ENCODE peak calls at places on chromosomes 7 and 10, in eight cellular contexts. D is SK-N-SH, U is stomach, A is ovary, T is tibial nerve, C is A549, P is transverse colon, K is suprapubic skin. B is an unnamed sample.

GRCh38 chr7:87702326-87702725 is 74.1 kb downstream of the RUNDC3B start:
- DNase-seq in D (no peak), U (no peak), A (no peak), T (no peak), C (no peak), P (no peak), K (no peak), B (no peak)

GRCh38 chr10:75210193-75211006 is at the start of gene VDAC2:
- DNase-seq in D (peak; percentile 99), U (peak; percentile 92), A (peak; percentile 96), T (peak; percentile 79), C (peak; percentile 77), P (peak; percentile 93), K (peak; percentile 94), B (peak; percentile 95)

GRCh38 chr10:32139223-32140073 is 83.2 kb upstream of the KIF5B start:
- DNase-seq in D (peak; percentile 20), U (peak; percentile 68), A (peak; percentile 58), T (peak; percentile 30), C (peak; percentile 93), P (peak; percentile 86), K (peak; percentile 88), B (peak; percentile 89)

GRCh38 chr10:71211053-71211452 is 1.3 kb upstream of the UNC5B start:
- DNase-seq in D (no peak), U (peak; percentile 18), A (no peak), T (no peak), C (no peak), P (no peak), K (peak; percentile 54), B (no peak)

GRCh38 chr7:55108401-55108800 is 89.6 kb downstream of the EGFR start:
- DNase-seq in D (no peak), U (no peak), A (no peak), T (no peak), C (no peak), P (no peak), K (no peak), B (no peak)

GRCh38 chr10:2146079-2146478 is 408.8 kb upstream of the ADARB2 start:
- DNase-seq in D (no peak), U (no peak), A (no peak), T (no peak), C (no peak), P (no peak), K (no peak), B (no peak)

GRCh38 chr7:148815612-148816011 is 68.5 kb downstream of the EZH2 start:
- DNase-seq in D (no peak), U (no peak), A (no peak), T (no peak), C (no peak), P (peak; percentile 21), K (no peak), B (no peak)

GRCh38 chr10:16105082-16105481 is 244.8 kb upstream of the MINDY3 start:
- DNase-seq in D (no peak), U (no peak), A (no peak), T (no peak), C (no peak), P (no peak), K (no peak), B (no peak)

GRCh38 chr10:6482737-6483362 is 97.2 kb downstream of the PRKCQ start:
- DNase-seq in D (no peak), U (no peak), A (no peak), T (no peak), C (no peak), P (no peak), K (no peak), B (no peak)

GRCh38 chr7:51009716-51010496 is 227.2 kb upstream of the GRB10 start:
- DNase-seq in D (no peak), U (no peak), A (no peak), T (no peak), C (no peak), P (no peak), K (no peak), B (no peak)

GRCh38 chr10:67171970-67172369 is 246.1 kb downstream of the LRRTM3 start:
- DNase-seq in D (no peak), U (no peak), A (no peak), T (no peak), C (no peak), P (no peak), K (no peak), B (no peak)

GRCh38 chr7:134954197-134955082 is 31.9 kb upstream of the AGBL3 start:
- DNase-seq in D (peak; percentile 44), U (no peak), A (no peak), T (no peak), C (peak; percentile 22), P (no peak), K (no peak), B (no peak)

GRCh38 chr7:94700926-94701554 is 45.1 kb upstream of the SGCE start:
- DNase-seq in D (no peak), U (no peak), A (no peak), T (no peak), C (no peak), P (no peak), K (no peak), B (no peak)

GRCh38 chr7:116630932-116631449 is 41.0 kb upstream of the MET start:
- DNase-seq in D (no peak), U (peak; percentile 86), A (no peak), T (peak; percentile 20), C (peak; percentile 86), P (peak; percentile 88), K (peak; percentile 83), B (peak; percentile 78)

GRCh38 chr10:124916098-124916584 is 25.8 kb upstream of the ZRANB1 start:
- DNase-seq in D (peak; percentile 36), U (no peak), A (no peak), T (no peak), C (peak; percentile 28), P (no peak), K (no peak), B (no peak)

GRCh38 chr7:47552631-47553030 is 29.3 kb downstream of the TNS3 start:
- DNase-seq in D (no peak), U (peak; percentile 54), A (peak; percentile 26), T (no peak), C (no peak), P (no peak), K (no peak), B (no peak)
- TF ChIP-seq EP300 in D (no peak), U (no peak), A (no peak), T (peak; percentile 21), C (no peak), P (no peak), K (no peak), B (no peak)

GRCh38 chr10:87771871-87772500 is 46.0 kb downstream of the ATAD1 start:
- DNase-seq in D (peak; percentile 10), U (no peak), A (no peak), T (no peak), C (peak; percentile 21), P (no peak), K (no peak), B (no peak)
- TF ChIP-seq EP300 in D (no peak), U (no peak), A (no peak), T (no peak), C (no peak), P (no peak), K (no peak), B (no peak)

DNA sequence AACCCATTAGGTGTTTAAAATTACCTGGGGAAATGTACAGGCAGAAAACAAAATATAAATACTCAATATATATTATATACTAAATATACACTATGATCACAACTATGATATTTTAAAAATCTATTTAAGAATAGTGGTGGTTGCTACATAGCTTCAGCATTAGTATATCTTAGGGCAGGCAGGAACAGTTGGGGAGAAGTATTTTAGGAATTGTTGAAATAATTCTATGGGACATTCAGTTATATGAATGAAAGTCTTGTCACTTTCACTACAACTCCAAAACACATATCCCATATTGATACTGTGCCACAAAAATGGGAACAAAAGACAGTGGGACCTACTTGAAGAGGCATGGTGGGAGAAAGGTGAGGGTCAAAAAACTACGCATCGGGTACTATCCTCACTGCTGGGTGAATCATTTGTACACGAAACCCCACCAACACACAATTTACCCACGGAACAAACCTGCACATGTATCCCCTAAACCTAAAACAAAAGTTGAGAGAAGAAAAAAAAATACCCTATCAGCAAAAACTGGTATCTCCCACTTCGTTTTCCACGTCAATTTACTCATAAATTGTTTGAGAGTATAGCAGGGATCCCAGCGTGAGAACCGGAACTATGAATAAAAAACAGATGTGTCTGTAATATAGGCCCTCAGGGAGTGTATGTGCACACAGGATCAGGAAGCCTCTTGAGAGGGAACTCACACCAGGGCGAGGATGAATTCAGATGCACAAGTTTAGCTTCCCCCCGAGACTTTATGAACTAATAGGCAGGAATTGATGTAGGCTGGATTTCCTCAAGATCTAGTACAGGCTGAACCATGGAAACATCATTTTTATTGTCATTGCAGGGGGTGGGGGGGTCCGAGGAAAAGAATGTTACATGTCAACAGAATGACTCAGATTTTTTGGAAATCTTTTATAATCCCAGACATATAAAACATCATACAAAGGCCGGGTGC is 16.2 kb downstream of the SLC16A12 start:
- DNase-seq in D (peak; percentile 73), U (no peak), A (no peak), T (no peak), C (no peak), P (no peak), K (no peak), B (peak; percentile 78)
- TF ChIP-seq EP300 in D (peak; percentile 32), U (no peak), A (no peak), T (peak; percentile 72), C (no peak), P (no peak), K (no peak), B (no peak)

GRCh38 chr10:84997870-84998269 is 669.5 kb downstream of the CCSER2 start:
- DNase-seq in D (no peak), U (no peak), A (no peak), T (no peak), C (no peak), P (no peak), K (no peak), B (no peak)

GRCh38 chr10:84988011-84988410 is 659.6 kb downstream of the CCSER2 start:
- DNase-seq in D (no peak), U (no peak), A (no peak), T (no peak), C (no peak), P (no peak), K (no peak), B (no peak)

GRCh38 chr10:84994722-84995121 is 666.3 kb downstream of the CCSER2 start:
- DNase-seq in D (no peak), U (no peak), A (no peak), T (no peak), C (no peak), P (no peak), K (no peak), B (no peak)

GRCh38 chr10:84996580-84996979 is 668.2 kb downstream of the CCSER2 start:
- DNase-seq in D (no peak), U (no peak), A (no peak), T (no peak), C (no peak), P (no peak), K (no peak), B (no peak)

DNA sequence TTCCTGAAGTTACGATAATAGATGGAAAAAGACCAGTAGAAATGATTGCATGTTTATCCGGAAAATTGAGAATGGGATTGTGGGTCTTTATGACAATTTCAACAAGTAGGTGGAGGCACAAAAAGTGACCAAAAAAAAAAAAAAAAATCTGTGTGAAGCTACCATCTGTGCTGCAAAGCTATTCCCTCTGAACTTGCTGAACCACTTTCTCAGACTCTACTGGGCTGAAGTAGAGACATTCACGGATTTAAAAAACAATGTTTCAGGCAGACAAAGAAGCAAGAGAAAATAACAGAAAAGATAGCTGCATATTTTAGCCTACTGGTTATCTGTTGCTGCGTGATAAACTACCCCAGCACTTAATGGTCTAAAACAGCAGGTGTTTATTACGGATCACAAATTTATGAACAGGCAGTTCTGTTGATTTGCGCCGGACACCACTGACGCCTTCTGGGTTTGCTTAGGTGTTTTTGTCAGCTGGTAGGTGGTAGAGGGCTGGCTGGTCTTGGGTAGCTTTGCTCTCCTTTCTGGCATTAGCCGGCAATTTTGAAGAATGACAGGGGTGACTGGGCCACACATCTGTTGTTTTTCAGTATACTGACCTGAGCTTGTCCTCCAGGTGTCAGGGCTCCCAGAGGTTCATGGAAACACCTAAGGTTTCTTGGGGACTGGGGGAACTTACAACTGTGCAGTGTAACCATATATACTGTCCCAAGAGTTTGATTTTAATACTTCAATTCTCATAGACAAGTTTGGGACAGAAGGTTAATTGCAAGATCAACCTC is 665.1 kb downstream of the CCSER2 start:
- DNase-seq in D (no peak), U (no peak), A (no peak), T (no peak), C (no peak), P (no peak), K (no peak), B (no peak)
- TF ChIP-seq EP300 in D (no peak), U (no peak), A (no peak), T (no peak), C (no peak), P (no peak), K (no peak), B (no peak)